ENCODE peak calls at places on chromosomes 4 and X, in four cellular contexts. P is neural progenitor cell, F is tibial nerve, W is mesendoderm. A is an unnamed sample.

GRCh38 chrX:38006778-38007177 is 425 bp downstream of the SYTL5 start:
- DNase-seq in F (no peak), P (no peak), W (no peak), A (no peak)

GRCh38 chr4:165345663-165346417 is 18.4 kb downstream of the MSMO1 start:
- DNase-seq in W (no peak), P (no peak), F (no peak), A (no peak)

GRCh38 chrX:20319054-20319453 is 52.3 kb upstream of the RPS6KA3 start:
- DNase-seq in W (no peak), P (no peak), F (no peak), A (no peak)

GRCh38 chr4:99679204-99679603 is 21.6 kb upstream of the C4orf54 start:
- DNase-seq in W (no peak), P (no peak), F (no peak), A (no peak)

GRCh38 chrX:68824152-68824433 is 4.7 kb upstream of the EFNB1 start:
- DNase-seq in F (no peak), P (no peak), W (no peak), A (no peak)

GRCh38 chr4:122412547-122412946 is 33.7 kb downstream of the ADAD1 start:
- DNase-seq in P (no peak), F (no peak), W (no peak), A (no peak)

GRCh38 chr4:52059372-52059771 is 8.3 kb downstream of the SPATA18 start:
- DNase-seq in F (no peak), W (no peak), P (no peak), A (no peak)

GRCh38 chr4:113394730-113395530 is 345.5 kb downstream of the ANK2 start:
- DNase-seq in W (peak), P (peak), F (no peak), A (peak)

GRCh38 chrX:136656596-136656995 is 8.6 kb downstream of the CD40LG start:
- DNase-seq in F (no peak), P (peak), W (no peak), A (no peak)

GRCh38 chr4:55931833-55932232 is 16.9 kb upstream of the CEP135 start:
- DNase-seq in F (no peak), W (peak), P (no peak), A (no peak)

GRCh38 chr4:48970471-48970921 is 15.6 kb upstream of the CWH43 start:
- DNase-seq in W (no peak), P (no peak), F (no peak), A (peak)

GRCh38 chrX:15349046-15349445 is 13.7 kb upstream of the PIGA start:
- DNase-seq in W (peak), F (no peak), P (peak), A (no peak)

GRCh38 chr4:139934786-139935330 is 219.1 kb downstream of the MAML3 start:
- DNase-seq in F (no peak), W (no peak), P (no peak), A (no peak)

GRCh38 chrX:1105671-1106419 is 106.6 kb downstream of the CRLF2 start:
- DNase-seq in P (peak), W (no peak), F (no peak), A (no peak)

GRCh38 chr4:124803641-124804040 is 91.1 kb upstream of the ANKRD50 start:
- DNase-seq in F (no peak), W (peak), P (no peak), A (no peak)

GRCh38 chrX:109939498-109939897 is 63.4 kb upstream of the TMEM164 start:
- DNase-seq in W (no peak), P (no peak), F (no peak), A (no peak)

GRCh38 chr4:22515145-22515887 is 550 bp downstream of the ADGRA3 start:
- DNase-seq in W (peak), F (peak), P (peak), A (peak)

GRCh38 chr4:176001171-176002006 is 64.3 kb upstream of the WDR17 start:
- DNase-seq in P (peak), F (no peak), W (peak), A (peak)

GRCh38 chr4:79875500-79875899 is 197.5 kb downstream of the ANTXR2 start:
- DNase-seq in P (no peak), F (no peak), W (no peak), A (no peak)

GRCh38 chr4:88130544-88131305 is 27.7 kb downstream of the ABCG2 start:
- DNase-seq in W (no peak), F (no peak), P (no peak), A (no peak)

GRCh38 chr4:176492648-176493302 is 173.0 kb downstream of the SPCS3 start:
- DNase-seq in F (no peak), P (no peak), W (no peak), A (no peak)

GRCh38 chr4:180767330-180767729 is 1475.9 kb upstream of the TENM3 start:
- DNase-seq in W (peak), F (no peak), P (peak), A (no peak)

GRCh38 chr4:121016630-121017029 is 55.7 kb downstream of the NDNF start:
- DNase-seq in P (no peak), W (no peak), F (no peak), A (no peak)

GRCh38 chr4:151641167-151641566 is 119.6 kb downstream of the GATB start:
- DNase-seq in F (no peak), P (no peak), W (no peak), A (no peak)

GRCh38 chr4:242121-242848 is 63.0 kb downstream of the ZNF732 start:
- DNase-seq in P (peak), W (peak), F (no peak), A (peak)

GRCh38 chr4:123481034-123481433 is 84.4 kb downstream of the SPRY1 start:
- DNase-seq in F (no peak), P (no peak), W (no peak), A (no peak)

GRCh38 chr4:43251760-43252317 is 359.3 kb downstream of the GRXCR1 start:
- DNase-seq in W (no peak), F (no peak), P (no peak), A (no peak)

GRCh38 chrX:135596495-135596894 is 76.0 kb downstream of the INTS6L start:
- DNase-seq in P (peak), W (peak), F (no peak), A (no peak)

GRCh38 chr4:185743722-185744121 is 68.3 kb downstream of the SORBS2 start:
- DNase-seq in W (no peak), F (no peak), P (no peak), A (no peak)

GRCh38 chr4:123870283-123870876 is 473.8 kb downstream of the SPRY1 start:
- DNase-seq in W (peak), F (no peak), P (no peak), A (no peak)

GRCh38 chrX:129540725-129541184 is 696 bp downstream of the OCRL start:
- DNase-seq in F (no peak), W (peak), P (no peak), A (no peak)

GRCh38 chrX:36787787-36788186 is 220.4 kb upstream of the FAM47C start:
- DNase-seq in W (no peak), P (no peak), F (no peak), A (no peak)

GRCh38 chr4:84258905-84259830 is 239.9 kb downstream of the NKX6-1 start:
- DNase-seq in F (no peak), W (peak), P (peak), A (no peak)

GRCh38 chrX:154855256-154855655 is 20.8 kb upstream of the SMIM9 start:
- DNase-seq in F (no peak), W (peak), P (no peak), A (no peak)

GRCh38 chr4:127781303-127782024 is 658 bp upstream of the HSPA4L start:
- DNase-seq in F (peak), P (no peak), W (no peak), A (peak)
- H3K27ac ChIP-seq in F (peak), P (no peak), W (no peak), A (peak)

DNA sequence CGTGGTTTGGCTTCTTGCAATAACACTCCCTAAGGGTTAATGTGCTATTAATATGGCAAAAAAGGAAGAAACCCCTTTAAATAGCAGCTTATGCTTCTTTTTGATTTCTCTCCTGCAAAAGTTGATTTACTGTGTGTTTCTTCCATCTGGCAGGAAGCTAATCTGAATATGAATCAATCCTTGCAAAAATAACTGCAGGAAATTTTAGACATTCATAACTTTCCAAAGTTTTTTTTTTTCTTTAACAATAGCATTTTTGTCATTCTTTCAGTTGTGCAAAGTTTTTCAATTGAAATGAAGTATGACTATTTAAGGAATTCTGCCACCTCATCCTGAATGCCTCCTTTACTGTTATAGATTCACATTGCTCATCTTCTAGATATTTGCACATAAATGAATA is 115.6 kb downstream of the SPANXA1 start:
- DNase-seq in F (no peak), P (no peak), W (no peak), A (no peak)
- H3K27ac ChIP-seq in F (no peak), P (no peak), W (no peak), A (no peak)

GRCh38 chrX:17375631-17376380 is 806 bp downstream of the NHS start:
- DNase-seq in W (peak), P (peak), F (peak), A (no peak)

GRCh38 chrX:17377795-17378194 is 2.8 kb downstream of the NHS start:
- DNase-seq in F (no peak), W (peak), P (peak), A (no peak)

GRCh38 chrX:17377047-17377692 is 2.2 kb downstream of the NHS start:
- DNase-seq in P (peak), W (peak), F (peak), A (no peak)

GRCh38 chrX:17375361-17375630 is 296 bp downstream of the NHS start:
- DNase-seq in P (no peak), W (no peak), F (no peak), A (no peak)

DNA sequence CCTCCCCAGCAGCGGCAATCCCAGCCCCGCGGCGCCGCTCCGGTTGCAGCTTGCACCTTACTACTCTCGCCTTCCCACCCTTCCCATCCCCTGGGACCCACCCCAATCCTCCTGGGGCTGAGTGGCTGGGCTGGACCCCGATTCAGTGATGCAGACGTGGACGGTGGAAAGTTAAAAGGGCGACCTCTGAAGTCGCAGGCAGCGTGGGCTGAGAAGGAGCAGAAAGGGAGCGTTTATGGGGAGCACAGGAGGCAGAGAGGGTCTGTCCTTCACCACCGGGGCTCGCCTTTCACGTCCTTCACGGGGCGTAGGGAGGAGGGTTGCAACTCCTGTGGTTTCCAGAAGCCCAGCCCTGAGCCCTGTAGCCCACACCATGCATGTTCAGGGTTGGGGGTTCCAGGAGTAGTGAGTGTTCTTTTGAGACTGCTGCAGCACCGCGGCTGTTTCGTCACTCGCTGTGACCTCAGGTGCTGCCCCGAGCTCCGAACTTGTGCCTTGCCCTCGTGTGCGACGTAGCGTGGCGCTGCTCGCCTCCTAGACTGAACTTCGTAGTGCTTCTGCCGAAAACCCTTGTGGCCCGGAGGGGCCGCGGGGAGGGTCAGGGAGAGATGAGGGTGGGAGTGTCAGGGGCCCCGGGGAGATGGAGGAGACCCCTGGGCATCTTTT is 1.5 kb downstream of the NHS start:
- DNase-seq in F (no peak), P (peak), W (peak), A (no peak)
- H3K27ac ChIP-seq in F (no peak), P (no peak), W (no peak), A (no peak)

GRCh38 chr4:69757464-69757863 is 3.0 kb downstream of the SULT1B1 start:
- DNase-seq in P (no peak), F (no peak), W (no peak), A (no peak)

GRCh38 chr4:69760455-69760854 is at the start of gene SULT1B1:
- DNase-seq in W (no peak), P (no peak), F (no peak), A (no peak)

GRCh38 chr4:69763233-69763632 is 2.8 kb upstream of the SULT1B1 start:
- DNase-seq in P (no peak), W (no peak), F (no peak), A (no peak)

GRCh38 chr4:69754926-69755580 is 5.4 kb downstream of the SULT1B1 start:
- DNase-seq in F (no peak), P (no peak), W (no peak), A (no peak)

DNA sequence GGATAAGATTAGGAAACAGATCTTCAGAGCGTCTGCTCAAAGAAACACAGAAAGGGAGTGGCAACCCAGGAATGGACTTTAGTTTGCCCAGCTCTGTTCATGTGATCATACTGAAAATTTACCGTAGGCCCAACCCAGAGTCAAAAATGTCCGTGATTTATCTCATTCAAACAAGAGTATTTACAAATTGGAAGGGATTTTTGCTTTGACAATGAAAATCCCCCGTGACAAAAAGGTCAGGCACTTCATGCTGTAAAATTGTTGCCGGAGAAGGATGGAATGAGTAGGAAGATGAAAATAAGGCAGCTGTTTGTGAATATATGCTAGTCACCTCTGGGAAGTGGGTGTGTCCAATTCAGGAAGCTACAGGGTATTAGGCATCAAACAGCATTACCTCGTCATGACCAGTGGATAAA is 1.2 kb downstream of the SULT1B1 start:
- DNase-seq in F (no peak), P (no peak), W (no peak), A (no peak)
- H3K27ac ChIP-seq in F (peak), P (no peak), W (no peak), A (no peak)

GRCh38 chr4:2804449-2804972 is 11.6 kb downstream of the SH3BP2 start:
- DNase-seq in W (no peak), F (no peak), P (no peak), A (no peak)
- H3K27ac ChIP-seq in W (no peak), F (peak), P (no peak), A (peak)

DNA sequence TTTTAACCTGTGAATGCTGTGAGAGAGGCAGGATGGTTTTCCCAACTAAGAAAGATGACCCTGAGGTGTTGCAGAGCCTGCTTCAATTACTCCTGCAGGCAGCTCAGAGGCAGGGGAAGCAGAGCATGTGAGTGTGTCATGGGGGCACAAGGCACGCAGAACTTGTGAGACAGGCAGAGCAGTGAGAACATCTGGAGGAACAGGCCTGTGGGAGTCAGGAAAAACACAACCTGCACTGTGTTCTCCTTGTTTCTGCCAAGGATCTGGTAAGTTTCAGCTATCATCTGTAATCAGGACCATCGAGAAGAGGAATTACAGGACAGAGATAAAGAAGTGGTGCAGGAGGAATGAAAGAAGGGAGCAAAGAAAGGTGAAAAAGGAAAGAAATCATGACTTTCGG is 741.8 kb upstream of the INTU start:
- DNase-seq in F (no peak), P (peak), W (peak), A (no peak)
- H3K27ac ChIP-seq in F (no peak), P (no peak), W (no peak), A (no peak)

GRCh38 chr4:42151568-42152506 is 618 bp downstream of the BEND4 start:
- DNase-seq in W (peak), F (no peak), P (peak), A (no peak)
- H3K27ac ChIP-seq in W (no peak), F (peak), P (no peak), A (no peak)

DNA sequence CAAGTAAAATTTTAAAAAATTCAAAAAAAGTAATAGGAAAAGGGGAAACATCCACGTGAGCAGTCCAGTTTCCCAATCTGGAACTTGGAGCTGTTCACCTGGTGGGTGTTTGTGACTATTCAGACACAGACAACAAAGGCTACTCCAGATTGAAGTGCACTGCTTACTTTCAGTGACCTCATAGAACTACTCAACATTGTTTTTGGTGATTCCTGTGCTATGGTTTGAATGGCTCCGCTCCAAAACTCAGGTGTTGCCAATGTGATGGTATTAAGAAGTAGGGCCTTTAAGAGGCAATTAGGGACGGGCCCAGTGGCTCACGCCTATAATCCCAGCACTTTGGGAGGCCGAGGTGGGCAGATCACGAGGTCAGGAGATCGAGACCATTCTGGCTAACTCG is 22.1 kb downstream of the SH3RF1 start:
- DNase-seq in W (no peak), F (no peak), P (no peak), A (no peak)
- H3K27ac ChIP-seq in W (no peak), F (peak), P (no peak), A (no peak)

A was measured in caudate nucleus.